ENCODE peak calls at places on chromosomes 13 and 19, in four cellular contexts. One of them, this sample, is unnamed.

GRCh38 chr19:19550454-19550842 is 12.4 kb downstream of the CILP2 start:
- DNase-seq in adrenal gland: no peak
- DNase-seq in sciatic nerve: no peak
- DNase-seq in psoas muscle: no peak
- DNase-seq in this sample: no peak

GRCh38 chr13:26563713-26564112 is 6.2 kb downstream of the WASF3 start:
- DNase-seq in adrenal gland: no peak
- DNase-seq in psoas muscle: no peak
- DNase-seq in sciatic nerve: no peak
- DNase-seq in this sample: no peak

GRCh38 chr13:24982333-24982999 is 113.5 kb upstream of the PABPC3 start:
- DNase-seq in adrenal gland: no peak
- DNase-seq in psoas muscle: no peak
- DNase-seq in sciatic nerve: no peak
- DNase-seq in this sample: no peak

GRCh38 chr19:1076046-1076386 is 9.0 kb downstream of the ARHGAP45 start:
- DNase-seq in sciatic nerve: no peak
- DNase-seq in psoas muscle: no peak
- DNase-seq in adrenal gland: no peak
- DNase-seq in this sample: no peak

GRCh38 chr13:110575322-110576069 is 14.0 kb upstream of the RAB20 start:
- DNase-seq in sciatic nerve: peak
- DNase-seq in psoas muscle: peak
- DNase-seq in adrenal gland: peak
- DNase-seq in this sample: peak

GRCh38 chr19:55483681-55484361 is 1.2 kb upstream of the NAT14 start:
- DNase-seq in sciatic nerve: no peak
- DNase-seq in adrenal gland: no peak
- DNase-seq in psoas muscle: no peak
- DNase-seq in this sample: no peak

GRCh38 chr13:32938907-32939306 is 77.3 kb upstream of the KL start:
- DNase-seq in sciatic nerve: no peak
- DNase-seq in psoas muscle: no peak
- DNase-seq in adrenal gland: no peak
- DNase-seq in this sample: no peak

GRCh38 chr19:879711-880438 is 13.1 kb downstream of the MED16 start:
- DNase-seq in sciatic nerve: no peak
- DNase-seq in adrenal gland: no peak
- DNase-seq in psoas muscle: no peak
- DNase-seq in this sample: no peak

GRCh38 chr19:1046836-1047695 is 7.2 kb downstream of the ABCA7 start:
- DNase-seq in sciatic nerve: no peak
- DNase-seq in adrenal gland: no peak
- DNase-seq in psoas muscle: peak
- DNase-seq in this sample: no peak

GRCh38 chr13:113369189-113369588 is 5.3 kb upstream of the GRTP1 start:
- DNase-seq in sciatic nerve: no peak
- DNase-seq in psoas muscle: no peak
- DNase-seq in adrenal gland: no peak
- DNase-seq in this sample: no peak

This sample was measured in cardiac septum.